ENCODE peak calls at places on chromosome 1, in seven cellular contexts. F is prostate gland, O is transverse colon, T is GM23338, M is HCT116, L is GM12892, G is breast epithelium. Q is an unnamed sample.

GRCh38 chr1:94113592-94114322 is 7.2 kb downstream of the ABCA4 start:
- DNase-seq in F (no peak), O (no peak), T (peak; percentile 52), M (no peak), L (no peak), G (no peak), Q (no peak)

GRCh38 chr1:43034778-43035177 is 76.1 kb upstream of the SLC2A1 start:
- DNase-seq in F (no peak), O (no peak), T (no peak), M (no peak), L (no peak), G (no peak), Q (no peak)

GRCh38 chr1:70039485-70039884 is 165.9 kb downstream of the LRRC40 start:
- DNase-seq in F (no peak), O (no peak), T (no peak), M (no peak), L (no peak), G (no peak), Q (no peak)

GRCh38 chr1:94608852-94609570 is 67.5 kb upstream of the F3 start:
- DNase-seq in F (no peak), O (no peak), T (no peak), M (no peak), L (no peak), G (no peak), Q (no peak)

GRCh38 chr1:89311757-89312156 is 39.1 kb upstream of the GBP5 start:
- DNase-seq in F (no peak), O (no peak), T (no peak), M (no peak), L (no peak), G (no peak), Q (no peak)

GRCh38 chr1:243842978-243843490 is 7.0 kb downstream of the AKT3 start:
- DNase-seq in F (no peak), O (no peak), T (no peak), M (no peak), L (no peak), G (no peak), Q (no peak)

GRCh38 chr1:121586369-121587229 is 401.8 kb downstream of the SRGAP2C start:
- DNase-seq in F (no peak), O (peak; percentile 15), T (peak; percentile 57), M (no peak), L (no peak), G (no peak), Q (peak; percentile 48)

GRCh38 chr1:6002714-6003501 is 10.7 kb upstream of the NPHP4 start:
- DNase-seq in F (no peak), O (no peak), T (peak; percentile 36), M (no peak), L (no peak), G (no peak), Q (peak; percentile 57)

GRCh38 chr1:244173765-244174164 is 122.7 kb downstream of the ZBTB18 start:
- DNase-seq in F (no peak), O (no peak), T (no peak), M (no peak), L (no peak), G (no peak), Q (no peak)

GRCh38 chr1:18157352-18157751 is 49.8 kb downstream of the IGSF21 start:
- DNase-seq in F (no peak), O (no peak), T (no peak), M (no peak), L (no peak), G (no peak), Q (no peak)

GRCh38 chr1:4549933-4550332 is 104.5 kb upstream of the AJAP1 start:
- DNase-seq in F (no peak), O (no peak), T (peak; percentile 1), M (no peak), L (no peak), G (no peak), Q (no peak)

GRCh38 chr1:66351474-66351873 is 182.5 kb upstream of the SGIP1 start:
- DNase-seq in F (no peak), O (no peak), T (no peak), M (no peak), L (no peak), G (no peak), Q (no peak)

GRCh38 chr1:66351913-66352312 is 182.0 kb upstream of the SGIP1 start:
- DNase-seq in F (no peak), O (no peak), T (peak; percentile 39), M (no peak), L (no peak), G (no peak), Q (no peak)

GRCh38 chr1:66354311-66354922 is 179.5 kb upstream of the SGIP1 start:
- DNase-seq in F (no peak), O (no peak), T (peak; percentile 66), M (no peak), L (no peak), G (no peak), Q (no peak)

GRCh38 chr1:66352783-66353182 is 181.2 kb upstream of the SGIP1 start:
- DNase-seq in F (no peak), O (no peak), T (no peak), M (no peak), L (no peak), G (no peak), Q (no peak)

GRCh38 chr1:66353207-66353606 is 180.7 kb upstream of the SGIP1 start:
- DNase-seq in F (peak; percentile 9), O (no peak), T (peak; percentile 85), M (no peak), L (no peak), G (no peak), Q (no peak)
- TF ChIP-seq POLR2AphosphoS5 in F (peak; percentile 13), O (no peak), T (peak; percentile 39), M (no peak), L (no peak), G (no peak), Q (no peak)

GRCh38 chr1:229690662-229691061 is 64.6 kb downstream of the URB2 start:
- DNase-seq in F (no peak), O (no peak), T (no peak), M (no peak), L (no peak), G (no peak), Q (no peak)

GRCh38 chr1:229689273-229689672 is 63.2 kb downstream of the URB2 start:
- DNase-seq in F (no peak), O (no peak), T (no peak), M (no peak), L (no peak), G (no peak), Q (no peak)

GRCh38 chr1:229689915-229690314 is 63.9 kb downstream of the URB2 start:
- DNase-seq in F (no peak), O (no peak), T (no peak), M (no peak), L (no peak), G (no peak), Q (no peak)

GRCh38 chr1:229685149-229685548 is 59.1 kb downstream of the URB2 start:
- DNase-seq in F (no peak), O (no peak), T (no peak), M (no peak), L (no peak), G (no peak), Q (no peak)
- TF ChIP-seq POLR2AphosphoS5 in F (no peak), O (no peak), T (no peak), M (no peak), L (no peak), G (no peak), Q (no peak)

GRCh38 chr1:148160421-148161251 is 8.6 kb upstream of the NBPF11 start:
- DNase-seq in F (no peak), O (no peak), T (peak; percentile 3), M (no peak), L (no peak), G (no peak), Q (no peak)

GRCh38 chr1:148160048-148160395 is 7.9 kb upstream of the NBPF11 start:
- DNase-seq in F (no peak), O (no peak), T (no peak), M (no peak), L (no peak), G (no peak), Q (no peak)

GRCh38 chr1:148161252-148161901 is 9.3 kb upstream of the NBPF11 start:
- DNase-seq in F (no peak), O (no peak), T (peak; percentile 2), M (no peak), L (no peak), G (no peak), Q (no peak)

GRCh38 chr1:148158594-148158993 is 6.5 kb upstream of the NBPF11 start:
- DNase-seq in F (no peak), O (no peak), T (peak; percentile 24), M (no peak), L (no peak), G (no peak), Q (no peak)

DNA sequence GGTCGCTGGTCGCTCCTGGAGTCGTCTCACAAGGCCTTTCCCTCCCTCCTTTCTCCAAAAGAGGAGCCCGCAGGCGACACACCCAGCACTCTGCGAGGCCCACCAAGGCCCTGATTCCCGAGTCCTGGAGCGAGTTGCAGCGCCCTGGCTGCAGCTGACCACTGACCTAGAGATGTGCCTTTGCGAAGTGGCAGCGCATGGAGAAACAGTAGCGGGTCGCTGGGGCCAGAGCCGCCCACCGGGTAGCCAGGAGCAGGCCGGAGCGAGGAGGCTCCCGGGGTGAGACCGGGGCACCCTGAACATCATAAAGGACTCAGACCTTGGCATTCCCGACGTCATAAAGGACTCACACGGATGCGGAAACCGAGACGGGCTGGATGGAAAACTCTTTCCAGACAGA is 10.3 kb upstream of the NBPF11 start:
- DNase-seq in F (no peak), O (no peak), T (peak; percentile 14), M (no peak), L (no peak), G (no peak), Q (no peak)
- TF ChIP-seq POLR2AphosphoS5 in F (no peak), O (no peak), T (no peak), M (no peak), L (no peak), G (no peak), Q (no peak)

DNA sequence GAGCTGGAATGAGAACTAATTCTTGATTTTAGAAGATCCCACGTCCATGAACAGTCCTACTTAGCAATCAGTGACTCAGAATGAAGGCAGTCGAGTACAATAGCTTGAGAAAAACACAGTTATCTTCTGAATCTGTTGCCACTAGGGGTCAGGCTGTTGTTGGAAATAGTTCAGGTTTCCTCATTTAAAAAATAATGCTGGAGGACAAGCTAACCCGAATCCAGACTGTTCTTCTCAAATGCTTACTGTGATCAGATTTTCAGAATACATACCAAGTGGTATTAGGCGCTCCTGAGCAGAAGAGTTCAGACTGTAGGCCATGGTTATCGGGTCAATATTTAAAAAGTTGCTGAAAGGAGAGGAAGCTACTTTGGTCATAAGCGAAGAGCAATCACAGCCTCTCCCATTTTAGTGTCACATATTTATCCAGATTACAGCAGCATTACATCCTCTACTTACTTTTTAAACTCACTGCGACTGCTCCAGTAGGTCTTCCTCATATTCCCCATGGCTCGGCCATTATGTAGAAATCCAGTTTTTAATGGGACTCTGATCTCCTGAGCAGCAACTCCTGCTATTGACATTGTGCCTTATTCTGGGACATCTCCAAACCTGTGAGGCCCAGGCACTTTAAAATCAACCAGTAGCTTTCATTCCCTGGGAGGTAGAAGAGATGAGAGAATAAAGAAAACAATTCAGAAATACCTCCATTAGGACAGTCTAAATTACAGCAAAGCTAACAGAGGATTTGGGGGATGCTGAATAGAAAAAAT is 10.9 kb downstream of the ERRFI1 start:
- DNase-seq in F (peak; percentile 70), O (peak; percentile 41), T (peak; percentile 84), M (no peak), L (no peak), G (no peak), Q (no peak)
- TF ChIP-seq POLR2AphosphoS5 in F (peak; percentile 68), O (no peak), T (no peak), M (peak; percentile 90), L (no peak), G (no peak), Q (no peak)

GRCh38 chr1:54139711-54140110 is 13.1 kb downstream of the CDCP2 start:
- DNase-seq in F (no peak), O (no peak), T (no peak), M (no peak), L (no peak), G (no peak), Q (no peak)
- TF ChIP-seq POLR2AphosphoS5 in F (no peak), O (no peak), T (no peak), M (no peak), L (no peak), G (no peak), Q (no peak)